ENCODE peak calls at places on chromosomes 7 and 10, in six cellular contexts. G, L, P, B, I and W are unnamed samples.

GRCh38 chr7:142478479-142479220 is 220.8 kb upstream of the PRSS58 start:
- DNase-seq in G (peak), L (peak), P (peak), B (peak), I (peak), W (peak)

GRCh38 chr7:28381466-28381865 is 30.9 kb upstream of the CREB5 start:
- DNase-seq in G (no peak), L (no peak), P (no peak), B (no peak), I (no peak), W (no peak)

GRCh38 chr10:67790534-67791408 is 47.2 kb downstream of the DNAJC12 start:
- DNase-seq in G (peak), L (no peak), P (peak), B (peak), I (no peak), W (no peak)

GRCh38 chr10:62735464-62736188 is 68.9 kb upstream of the ADO start:
- DNase-seq in G (peak), L (no peak), P (no peak), B (peak), I (no peak), W (no peak)

GRCh38 chr10:108060246-108060645 is 895.7 kb upstream of the SORCS1 start:
- DNase-seq in G (no peak), L (no peak), P (no peak), B (peak), I (no peak), W (no peak)

GRCh38 chr7:101399759-101400158 is 37.1 kb downstream of the COL26A1 start:
- DNase-seq in G (no peak), L (no peak), P (no peak), B (peak), I (no peak), W (no peak)

GRCh38 chr10:17033529-17034250 is 95.9 kb downstream of the CUBN start:
- DNase-seq in G (no peak), L (no peak), P (no peak), B (peak), I (no peak), W (no peak)

GRCh38 chr10:11806706-11807105 is 16.4 kb upstream of the PROSER2 start:
- DNase-seq in G (no peak), L (no peak), P (no peak), B (no peak), I (no peak), W (no peak)

GRCh38 chr10:125102821-125103220 is 57.5 kb downstream of the CTBP2 start:
- DNase-seq in G (peak), L (no peak), P (no peak), B (no peak), I (no peak), W (no peak)

GRCh38 chr10:15724683-15725082 is 5.0 kb upstream of the ITGA8 start:
- DNase-seq in G (no peak), L (no peak), P (no peak), B (no peak), I (no peak), W (no peak)

GRCh38 chr7:158133057-158133456 is 454.6 kb downstream of the PTPRN2 start:
- DNase-seq in G (no peak), L (no peak), P (no peak), B (no peak), I (no peak), W (no peak)

GRCh38 chr7:41445951-41446350 is 256.9 kb downstream of the INHBA start:
- DNase-seq in G (no peak), L (no peak), P (no peak), B (no peak), I (no peak), W (no peak)

GRCh38 chr10:27664464-27664863 is 81.2 kb downstream of the MKX start:
- DNase-seq in G (no peak), L (no peak), P (no peak), B (no peak), I (no peak), W (no peak)

GRCh38 chr7:7761340-7761973 is 43.0 kb upstream of the RPA3 start:
- DNase-seq in G (peak), L (no peak), P (peak), B (peak), I (peak), W (no peak)

GRCh38 chr10:71666607-71667373 is 52.8 kb downstream of the C10orf105 start:
- DNase-seq in G (no peak), L (no peak), P (no peak), B (no peak), I (peak), W (no peak)

GRCh38 chr10:132253092-132253687 is 54.6 kb downstream of the STK32C start:
- DNase-seq in G (no peak), L (peak), P (no peak), B (no peak), I (no peak), W (no peak)

GRCh38 chr7:142685877-142686508 is 63.3 kb upstream of the PRSS1 start:
- DNase-seq in G (no peak), L (no peak), P (no peak), B (no peak), I (no peak), W (no peak)

GRCh38 chr10:22599636-22600228 is 114.6 kb downstream of the PIP4K2A start:
- DNase-seq in G (no peak), L (no peak), P (no peak), B (no peak), I (no peak), W (no peak)

GRCh38 chr7:71735961-71736556 is 604.1 kb downstream of the GALNT17 start:
- DNase-seq in G (peak), L (peak), P (peak), B (peak), I (peak), W (peak)

GRCh38 chr10:19966751-19967150 is 150.5 kb downstream of the PLXDC2 start:
- DNase-seq in G (no peak), L (peak), P (no peak), B (no peak), I (peak), W (peak)

GRCh38 chr7:137774793-137775201 is 72.0 kb downstream of the DGKI start:
- DNase-seq in G (no peak), L (no peak), P (no peak), B (peak), I (no peak), W (no peak)

GRCh38 chr7:24916463-24917040 is 63.4 kb downstream of the OSBPL3 start:
- DNase-seq in G (no peak), L (peak), P (no peak), B (no peak), I (no peak), W (no peak)

GRCh38 chr10:93616844-93617360 is 4.6 kb downstream of the PDE6C start:
- DNase-seq in G (no peak), L (no peak), P (no peak), B (no peak), I (no peak), W (no peak)

GRCh38 chr10:17062493-17063487 is 66.8 kb downstream of the CUBN start:
- DNase-seq in G (no peak), L (no peak), P (peak), B (peak), I (peak), W (no peak)

GRCh38 chr7:82264752-82265305 is 178.7 kb downstream of the CACNA2D1 start:
- DNase-seq in G (no peak), L (no peak), P (no peak), B (no peak), I (no peak), W (no peak)

GRCh38 chr10:88385601-88386203 is 197.4 kb downstream of the RNLS start:
- DNase-seq in G (peak), L (no peak), P (peak), B (no peak), I (peak), W (no peak)

GRCh38 chr7:47092331-47092730 is 489.6 kb downstream of the TNS3 start:
- DNase-seq in G (no peak), L (no peak), P (no peak), B (peak), I (no peak), W (no peak)

GRCh38 chr10:98446121-98446655 is 547 bp downstream of the HPS1 start:
- DNase-seq in G (no peak), L (peak), P (no peak), B (peak), I (peak), W (peak)

GRCh38 chr7:116171094-116171493 is 39.2 kb upstream of the TES start:
- DNase-seq in G (no peak), L (no peak), P (no peak), B (no peak), I (no peak), W (no peak)

GRCh38 chr7:44754802-44755697 is 6.4 kb downstream of the ZMIZ2 start:
- DNase-seq in G (no peak), L (no peak), P (no peak), B (no peak), I (no peak), W (no peak)

GRCh38 chr7:41656357-41656756 is 46.5 kb downstream of the INHBA start:
- DNase-seq in G (no peak), L (no peak), P (no peak), B (peak), I (no peak), W (peak)

GRCh38 chr7:106165328-106165727 is 53.2 kb upstream of the SYPL1 start:
- DNase-seq in G (no peak), L (no peak), P (no peak), B (peak), I (no peak), W (no peak)

GRCh38 chr7:29859089-29859488 is 52.8 kb downstream of the WIPF3 start:
- DNase-seq in G (no peak), L (no peak), P (no peak), B (no peak), I (no peak), W (no peak)

DNA sequence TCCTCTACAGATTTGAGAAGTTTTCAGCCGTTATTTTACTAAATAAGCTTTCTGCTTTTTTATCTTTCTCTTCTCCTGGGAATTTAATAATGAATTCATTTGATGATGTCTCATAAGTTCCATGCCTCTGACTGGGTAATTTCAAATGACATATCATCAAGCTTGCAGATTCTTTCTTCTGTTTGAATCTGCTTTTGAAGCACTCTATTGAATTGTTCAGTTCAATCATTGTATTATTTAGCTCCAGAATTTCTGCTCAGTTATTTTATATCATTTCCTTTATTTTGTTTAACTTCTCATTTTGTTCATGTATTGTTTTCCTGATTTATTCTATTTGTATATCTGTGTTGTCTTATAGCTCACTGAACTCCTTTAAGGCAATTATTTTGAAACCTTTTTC is 196.9 kb upstream of the CNTNAP2 start:
- DNase-seq in G (peak), L (no peak), P (no peak), B (no peak), I (no peak), W (no peak)
- TF ChIP-seq EZH2phosphoT487 in G (no peak), L (no peak), P (no peak), B (no peak), I (no peak), W (no peak)

GRCh38 chr10:113523071-113523470 is 29.8 kb upstream of the HABP2 start:
- DNase-seq in G (no peak), L (no peak), P (no peak), B (peak), I (no peak), W (no peak)

GRCh38 chr10:113525713-113526112 is 27.1 kb upstream of the HABP2 start:
- DNase-seq in G (no peak), L (no peak), P (no peak), B (no peak), I (no peak), W (no peak)

GRCh38 chr10:113524120-113524519 is 28.7 kb upstream of the HABP2 start:
- DNase-seq in G (no peak), L (peak), P (no peak), B (no peak), I (no peak), W (no peak)

GRCh38 chr10:113523628-113524027 is 29.2 kb upstream of the HABP2 start:
- DNase-seq in G (no peak), L (no peak), P (no peak), B (no peak), I (no peak), W (no peak)

DNA sequence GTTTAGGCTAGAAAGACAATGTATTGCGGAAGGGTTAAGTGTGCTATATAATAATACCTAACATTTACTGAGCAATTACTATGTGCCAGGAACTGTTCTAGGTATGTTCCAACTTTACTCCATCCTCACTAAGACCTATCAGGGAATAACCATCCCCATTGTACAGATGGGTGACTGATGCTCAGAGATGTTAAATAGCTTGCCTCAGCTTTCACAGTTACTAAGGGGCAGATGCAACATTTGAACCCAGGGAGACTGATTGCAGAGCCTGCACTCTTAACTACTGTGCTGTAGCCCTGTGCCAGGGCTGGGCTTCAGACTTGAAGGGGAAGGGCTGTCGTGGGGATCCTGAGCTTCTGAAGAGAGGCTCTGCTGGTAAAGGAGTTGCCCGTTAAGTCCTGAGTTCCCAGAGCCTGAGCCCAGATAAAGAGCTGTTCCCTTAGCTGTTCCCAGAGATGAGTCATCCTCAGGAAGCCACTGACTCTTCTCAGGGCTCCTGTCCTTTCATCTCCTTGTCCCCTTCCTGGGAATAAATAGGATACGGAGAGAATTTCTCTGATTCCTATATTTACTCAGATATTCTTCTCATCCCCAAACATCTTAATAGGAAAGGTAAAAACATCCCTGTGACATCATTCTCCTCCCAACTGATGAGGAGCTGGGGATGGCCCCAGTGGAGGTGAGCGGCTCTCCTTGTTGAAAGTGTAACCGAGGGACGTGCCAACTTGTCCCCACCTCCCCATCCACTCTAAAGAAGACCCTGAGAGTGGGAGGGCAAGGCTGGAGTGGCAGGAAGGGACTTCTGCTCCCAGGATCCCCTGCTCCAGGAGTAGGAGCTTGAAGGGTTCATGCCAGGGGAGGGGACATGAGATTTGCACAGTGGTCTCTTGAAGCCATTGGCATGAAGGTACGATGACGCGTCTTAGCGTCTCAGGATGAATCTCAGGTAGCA is 28.0 kb upstream of the HABP2 start:
- DNase-seq in G (no peak), L (no peak), P (no peak), B (peak), I (peak), W (no peak)
- TF ChIP-seq EZH2phosphoT487 in G (no peak), L (no peak), P (no peak), B (no peak), I (no peak), W (no peak)

DNA sequence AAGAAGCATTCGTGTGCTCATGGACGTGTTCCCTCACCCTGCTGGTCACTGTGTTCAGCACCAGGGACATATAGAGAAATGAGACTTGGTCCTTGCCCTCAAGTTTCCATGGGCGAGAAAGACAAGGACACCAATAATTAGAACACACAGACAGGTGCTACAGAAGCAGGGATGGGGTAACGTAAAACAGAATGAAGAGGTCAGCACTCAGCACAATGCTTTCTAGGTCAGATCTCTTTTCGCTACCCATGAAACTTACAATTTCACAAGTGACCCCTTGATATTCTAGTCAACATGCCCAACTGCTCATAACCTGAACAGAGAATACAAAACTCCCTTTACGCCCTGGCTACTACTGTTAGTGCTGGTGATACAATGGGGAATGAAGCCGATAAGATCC is 6.0 kb upstream of the ANK3 start:
- DNase-seq in G (no peak), L (no peak), P (no peak), B (no peak), I (no peak), W (no peak)
- TF ChIP-seq EZH2phosphoT487 in G (no peak), L (no peak), P (no peak), B (no peak), I (no peak), W (no peak)

GRCh38 chr10:75202321-75203096 is 8.1 kb upstream of the VDAC2 start:
- DNase-seq in G (no peak), L (no peak), P (no peak), B (peak), I (peak), W (no peak)
- TF ChIP-seq EZH2phosphoT487 in G (no peak), L (no peak), P (no peak), B (no peak), I (no peak), W (no peak)

GRCh38 chr10:86613905-86614304 is 40.4 kb upstream of the OPN4 start:
- DNase-seq in G (no peak), L (no peak), P (no peak), B (peak), I (no peak), W (no peak)
- TF ChIP-seq EZH2phosphoT487 in G (no peak), L (no peak), P (no peak), B (no peak), I (no peak), W (no peak)

GRCh38 chr7:6315786-6316185 is 43.4 kb upstream of the CYTH3 start:
- DNase-seq in G (no peak), L (no peak), P (no peak), B (no peak), I (no peak), W (no peak)
- TF ChIP-seq EZH2phosphoT487 in G (no peak), L (no peak), P (no peak), B (no peak), I (no peak), W (no peak)

GRCh38 chr7:43591551-43592180 is 8.8 kb downstream of the STK17A start:
- DNase-seq in G (no peak), L (peak), P (no peak), B (peak), I (no peak), W (no peak)
- TF ChIP-seq EZH2phosphoT487 in G (no peak), L (no peak), P (no peak), B (no peak), I (no peak), W (no peak)